ENCODE peak calls at places on chromosomes 11 and 22, in six cellular contexts. Y is transverse colon, V is astrocyte of the spinal cord, A is fibroblast of lung, K is BJ, R is upper lobe of right lung. D is an unnamed sample.

GRCh38 chr11:61505640-61506155 is 2.9 kb upstream of the LRRC10B start:
- DNase-seq in Y (no peak), K (no peak), V (no peak), R (no peak), A (no peak), D (no peak)

GRCh38 chr11:445765-446588 is 4.1 kb upstream of the PTDSS2 start:
- DNase-seq in Y (peak; percentile 77), R (no peak), K (no peak), V (no peak), A (no peak), D (no peak)

GRCh38 chr11:122258446-122258994 is 142.5 kb upstream of the BLID start:
- DNase-seq in A (peak; percentile 27), Y (no peak), K (no peak), V (no peak), R (no peak), D (no peak)

GRCh38 chr22:23827351-23827995 is 11.3 kb downstream of the DERL3 start:
- DNase-seq in Y (no peak), A (no peak), R (no peak), K (no peak), V (no peak), D (no peak)

GRCh38 chr11:67255864-67256263 is 10.4 kb upstream of the GRK2 start:
- DNase-seq in A (no peak), R (no peak), V (no peak), Y (no peak), K (no peak), D (no peak)

GRCh38 chr22:47051435-47052175 is 289.2 kb downstream of the TBC1D22A start:
- DNase-seq in A (no peak), V (no peak), Y (no peak), K (no peak), R (no peak), D (no peak)

GRCh38 chr22:41674941-41675340 is 13.7 kb downstream of the SNU13 start:
- DNase-seq in K (no peak), V (no peak), Y (no peak), A (no peak), R (peak; percentile 42), D (no peak)

GRCh38 chr22:41564563-41564962 is 3.8 kb downstream of the CSDC2 start:
- DNase-seq in V (peak; percentile 30), A (peak; percentile 43), Y (no peak), R (no peak), K (no peak), D (no peak)

GRCh38 chr11:58067685-58068084 is 36.9 kb downstream of the OR6Q1 start:
- DNase-seq in Y (no peak), A (peak; percentile 55), V (no peak), K (no peak), R (no peak), D (no peak)

GRCh38 chr11:58926695-58927094 is 12.6 kb upstream of the GLYATL1 start:
- DNase-seq in K (peak; percentile 81), Y (no peak), A (peak; percentile 75), V (peak; percentile 60), R (no peak), D (no peak)

GRCh38 chr11:1384206-1384965 is 5.3 kb upstream of the BRSK2 start:
- DNase-seq in Y (no peak), V (no peak), A (peak; percentile 23), R (no peak), K (no peak), D (no peak)

GRCh38 chr11:74450318-74450717 is 17.0 kb downstream of the KCNE3 start:
- DNase-seq in R (no peak), V (no peak), K (no peak), Y (no peak), A (no peak), D (no peak)

GRCh38 chr22:19275919-19276600 is 15.5 kb downstream of the CLTCL1 start:
- DNase-seq in Y (no peak), K (no peak), A (no peak), R (no peak), V (no peak), D (no peak)

GRCh38 chr11:2827256-2827655 is 58.3 kb downstream of the CDKN1C start:
- DNase-seq in Y (no peak), K (no peak), V (peak; percentile 21), A (peak; percentile 37), R (no peak), D (no peak)

GRCh38 chr11:122804796-122805195 is 33.5 kb upstream of the CRTAM start:
- DNase-seq in R (no peak), A (no peak), Y (no peak), K (no peak), V (no peak), D (no peak)

GRCh38 chr11:70581991-70582885 is 183.9 kb downstream of the CTTN start:
- DNase-seq in Y (no peak), A (no peak), K (no peak), V (no peak), R (peak; percentile 53), D (no peak)

GRCh38 chr11:73271936-73272679 is at the start of gene P2RY6:
- DNase-seq in R (peak; percentile 67), A (peak; percentile 59), K (no peak), V (peak; percentile 20), Y (peak; percentile 50), D (no peak)

GRCh38 chr11:134069426-134069921 is 602 bp downstream of the JAM3 start:
- DNase-seq in R (no peak), V (peak; percentile 22), A (peak; percentile 37), Y (no peak), K (no peak), D (no peak)

GRCh38 chr11:119902656-119903181 is 173.7 kb upstream of the NECTIN1 start:
- DNase-seq in R (no peak), V (no peak), A (no peak), Y (no peak), K (no peak), D (no peak)

GRCh38 chr22:49734390-49734789 is 93.3 kb downstream of the BRD1 start:
- DNase-seq in Y (no peak), A (no peak), K (no peak), R (peak; percentile 55), V (no peak), D (no peak)

GRCh38 chr11:33732176-33732575 is 4.0 kb downstream of the CD59 start:
- DNase-seq in K (no peak), A (no peak), V (no peak), R (no peak), Y (no peak), D (no peak)

GRCh38 chr11:12411806-12412727 is 34.7 kb downstream of the PARVA start:
- DNase-seq in R (no peak), Y (peak; percentile 69), K (peak; percentile 81), A (peak; percentile 97), V (peak; percentile 90), D (peak; percentile 85)

GRCh38 chr11:95567685-95568084 is 221.9 kb downstream of the FAM76B start:
- DNase-seq in V (peak; percentile 38), K (peak; percentile 31), A (peak; percentile 77), Y (no peak), R (no peak), D (peak; percentile 69)

GRCh38 chr11:61019818-61020405 is 48.4 kb downstream of the CD6 start:
- DNase-seq in Y (no peak), R (no peak), K (no peak), V (no peak), A (no peak), D (no peak)

GRCh38 chr11:94309757-94310156 is 5.4 kb downstream of the IZUMO1R start:
- DNase-seq in A (no peak), K (no peak), R (no peak), V (no peak), Y (no peak), D (no peak)

GRCh38 chr11:76174330-76174729 is 32.0 kb downstream of the WNT11 start:
- DNase-seq in K (no peak), V (no peak), A (no peak), R (no peak), Y (no peak), D (no peak)

GRCh38 chr22:35380013-35380412 is 883 bp upstream of the HMOX1 start:
- DNase-seq in Y (peak; percentile 43), V (no peak), R (no peak), A (no peak), K (no peak), D (no peak)

GRCh38 chr22:34344702-34345101 is 424.4 kb upstream of the LARGE1 start:
- DNase-seq in A (no peak), V (no peak), Y (no peak), R (no peak), K (no peak), D (no peak)

GRCh38 chr11:41175304-41175972 is 284.0 kb downstream of the LRRC4C start:
- DNase-seq in A (no peak), R (no peak), K (no peak), Y (no peak), V (no peak), D (no peak)

GRCh38 chr11:117459979-117460300 is 132.3 kb downstream of the CEP164 start:
- DNase-seq in K (no peak), R (no peak), A (no peak), V (no peak), Y (no peak), D (peak; percentile 57)
- H3K4me3 ChIP-seq in K (no peak overlapping the region), R (no peak overlapping the region), A (no peak overlapping the region), V (no peak overlapping the region), Y (no peak overlapping the region), D (no peak overlapping the region)

DNA sequence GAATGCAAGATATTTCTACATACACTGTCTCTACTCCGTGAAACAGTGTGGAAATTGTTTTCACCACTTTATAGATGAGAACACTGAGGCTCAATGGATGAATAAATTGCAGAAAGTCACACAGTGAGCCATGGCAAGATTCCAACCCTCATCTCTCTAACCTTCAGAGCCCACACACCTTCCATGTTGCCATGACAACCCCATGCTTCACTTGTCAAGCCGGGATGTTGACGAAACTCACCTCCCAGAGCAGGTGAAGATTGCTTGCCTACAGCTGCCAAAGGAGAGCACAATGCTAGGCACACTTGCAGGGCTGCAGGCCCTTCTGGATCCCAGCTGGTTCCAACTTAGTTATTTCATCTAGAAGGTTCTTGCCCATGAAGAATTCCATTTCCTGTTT is 71.4 kb upstream of the SEZ6L start:
- DNase-seq in R (no peak), Y (no peak), K (no peak), A (no peak), V (no peak), D (no peak)
- TF ChIP-seq CTCF in R (no peak), Y (no peak), K (no peak), A (no peak), V (no peak), D (no peak)

GRCh38 chr11:14422052-14422813 is 63.2 kb upstream of the RRAS2 start:
- DNase-seq in R (peak; percentile 81), V (peak; percentile 98), Y (peak; percentile 66), K (peak; percentile 98), A (peak; percentile 100), D (peak; percentile 81)

GRCh38 chr11:14420223-14420622 is 61.2 kb upstream of the RRAS2 start:
- DNase-seq in R (no peak), K (no peak), A (no peak), V (no peak), Y (no peak), D (no peak)

GRCh38 chr11:14423633-14424032 is 64.7 kb upstream of the RRAS2 start:
- DNase-seq in K (no peak), A (peak; percentile 79), Y (no peak), V (peak; percentile 64), R (no peak), D (no peak)

GRCh38 chr11:14424096-14424495 is 65.1 kb upstream of the RRAS2 start:
- DNase-seq in V (peak; percentile 59), R (no peak), K (no peak), Y (no peak), A (peak; percentile 73), D (no peak)

GRCh38 chr11:14422814-14423182 is 63.8 kb upstream of the RRAS2 start:
- DNase-seq in K (no peak), A (no peak), Y (no peak), V (no peak), R (no peak), D (no peak)
- H3K4me3 ChIP-seq in K (no peak overlapping the region), A (no peak overlapping the region), Y (no peak overlapping the region), V (no peak overlapping the region), R (no peak overlapping the region), D (no peak overlapping the region)

GRCh38 chr11:105315287-105315686 is 175.7 kb upstream of the CARD18 start:
- DNase-seq in K (no peak), V (no peak), A (no peak), Y (no peak), R (no peak), D (no peak)
- TF ChIP-seq CTCF in K (no peak), V (no peak), A (no peak), Y (no peak), R (no peak), D (no peak)